ENCODE peak calls at places on chromosomes 11 and 22, in seven cellular contexts. R is kidney, S is Peyer's patch, M is body of pancreas, J is A549, H is mucosa of descending colon, Z is esophagus muscularis mucosa. W is an unnamed sample.

GRCh38 chr22:39437836-39438704 is 18.7 kb upstream of the MGAT3 start:
- DNase-seq in S (no peak), R (no peak), M (no peak), H (no peak), Z (no peak), J (no peak), W (no peak)

GRCh38 chr11:69337211-69337721 is 43.3 kb downstream of the MYEOV start:
- DNase-seq in S (peak; percentile 10), H (peak; percentile 54), M (peak; percentile 88), Z (no peak), J (no peak), R (no peak), W (peak; percentile 71)

GRCh38 chr22:42313804-42314581 is 43.5 kb upstream of the TCF20 start:
- DNase-seq in S (peak; percentile 22), R (no peak), J (peak; percentile 77), Z (no peak), M (peak; percentile 61), H (peak; percentile 87), W (no peak)

GRCh38 chr22:48950151-48950915 is 877.3 kb downstream of the BRD1 start:
- DNase-seq in M (no peak), S (peak; percentile 4), J (no peak), R (no peak), H (no peak), Z (peak; percentile 78), W (peak; percentile 30)

GRCh38 chr11:19756675-19757475 is 44.2 kb downstream of the NAV2 start:
- DNase-seq in Z (no peak), J (no peak), R (no peak), M (no peak), S (no peak), H (no peak), W (no peak)

GRCh38 chr11:83061883-83062282 is 9.8 kb downstream of the RAB30 start:
- DNase-seq in R (no peak), Z (no peak), S (no peak), H (no peak), J (no peak), M (no peak), W (no peak)

GRCh38 chr11:15603208-15603607 is 488.5 kb downstream of the INSC start:
- DNase-seq in S (no peak), R (no peak), H (no peak), M (no peak), Z (no peak), J (no peak), W (no peak)

GRCh38 chr22:47196493-47196849 is 434.0 kb downstream of the TBC1D22A start:
- DNase-seq in S (peak; percentile 5), M (no peak), H (no peak), R (no peak), Z (no peak), J (no peak), W (no peak)

GRCh38 chr11:11871991-11872401 is 30.2 kb downstream of the USP47 start:
- DNase-seq in R (no peak), Z (no peak), M (no peak), S (no peak), J (no peak), H (no peak), W (no peak)

GRCh38 chr22:27597703-27598444 is 203.7 kb downstream of the MN1 start:
- DNase-seq in H (no peak), Z (no peak), R (no peak), M (peak; percentile 27), S (no peak), J (peak; percentile 38), W (no peak)

GRCh38 chr11:118295834-118296454 is 8.6 kb upstream of the CD3E start:
- DNase-seq in H (no peak), M (peak; percentile 55), S (no peak), Z (no peak), R (no peak), J (no peak), W (no peak)

GRCh38 chr11:10623797-10624761 is 55.6 kb upstream of the LYVE1 start:
- DNase-seq in Z (no peak), S (no peak), M (peak; percentile 23), R (no peak), H (no peak), J (peak; percentile 57), W (peak; percentile 55)

GRCh38 chr11:40054631-40055030 is 1404.8 kb downstream of the LRRC4C start:
- DNase-seq in M (no peak), H (no peak), Z (no peak), R (peak; percentile 29), J (no peak), S (no peak), W (no peak)

GRCh38 chr22:17172172-17172833 is 13.2 kb upstream of the HDHD5 start:
- DNase-seq in H (peak; percentile 50), R (no peak), M (peak; percentile 14), S (no peak), Z (no peak), J (no peak), W (no peak)

GRCh38 chr11:11588243-11588642 is 33.6 kb downstream of the GALNT18 start:
- DNase-seq in M (no peak), H (no peak), Z (peak; percentile 37), R (no peak), J (no peak), S (no peak), W (no peak)

GRCh38 chr11:130721282-130721681 is 195.0 kb downstream of the SNX19 start:
- DNase-seq in Z (peak; percentile 70), J (no peak), M (no peak), R (no peak), H (no peak), S (no peak), W (no peak)

GRCh38 chr11:27611946-27612455 is 88.3 kb downstream of the BDNF start:
- DNase-seq in S (no peak), R (no peak), M (no peak), J (no peak), Z (no peak), H (no peak), W (no peak)

GRCh38 chr22:24066260-24066659 is 55.2 kb downstream of the CABIN1 start:
- DNase-seq in H (no peak), J (no peak), M (no peak), R (no peak), Z (no peak), S (no peak), W (no peak)

GRCh38 chr11:64677441-64678023 is 45.5 kb downstream of the NRXN2 start:
- DNase-seq in H (no peak), R (no peak), J (no peak), Z (no peak), M (no peak), S (no peak), W (no peak)

GRCh38 chr11:64674774-64675173 is 48.2 kb downstream of the NRXN2 start:
- DNase-seq in S (no peak), Z (no peak), H (no peak), J (no peak), R (no peak), M (no peak), W (no peak)

GRCh38 chr11:64673279-64673678 is 49.7 kb downstream of the NRXN2 start:
- DNase-seq in Z (no peak), S (no peak), H (no peak), M (no peak), J (no peak), R (no peak), W (no peak)

GRCh38 chr11:64676253-64676615 is 46.8 kb downstream of the NRXN2 start:
- DNase-seq in R (no peak), Z (no peak), M (no peak), S (no peak), H (no peak), J (no peak), W (no peak)

GRCh38 chr11:64675417-64676252 is 47.4 kb downstream of the NRXN2 start:
- DNase-seq in H (no peak), M (peak; percentile 69), R (peak; percentile 94), S (no peak), Z (no peak), J (peak; percentile 61), W (peak; percentile 48)
- H3K4me1 ChIP-seq in H (peaks cover 6% of the 10 kb centered on the region), M (peaks cover 7% of the 10 kb centered on the region), R (no peaks in the 10 kb centered on the region), S (peaks cover 10% of the 10 kb centered on the region), Z (peaks cover 10% of the 10 kb centered on the region), J (peaks cover 12% of the 10 kb centered on the region), W (peaks cover 9% of the 10 kb centered on the region)

GRCh38 chr22:30305519-30305905 is 16.2 kb upstream of the CASTOR1 start:
- DNase-seq in H (peak; percentile 71), R (peak; percentile 88), J (no peak), S (peak; percentile 85), M (peak; percentile 69), Z (no peak), W (no peak)
- H3K4me1 ChIP-seq in H (peaks cover 80% of the 10 kb centered on the region), R (peaks cover 66% of the 10 kb centered on the region), J (peaks cover 9% of the 10 kb centered on the region), S (peaks cover 67% of the 10 kb centered on the region), M (peaks cover 85% of the 10 kb centered on the region), Z (peaks cover 99% of the 10 kb centered on the region), W (peaks cover 12% of the 10 kb centered on the region)

DNA sequence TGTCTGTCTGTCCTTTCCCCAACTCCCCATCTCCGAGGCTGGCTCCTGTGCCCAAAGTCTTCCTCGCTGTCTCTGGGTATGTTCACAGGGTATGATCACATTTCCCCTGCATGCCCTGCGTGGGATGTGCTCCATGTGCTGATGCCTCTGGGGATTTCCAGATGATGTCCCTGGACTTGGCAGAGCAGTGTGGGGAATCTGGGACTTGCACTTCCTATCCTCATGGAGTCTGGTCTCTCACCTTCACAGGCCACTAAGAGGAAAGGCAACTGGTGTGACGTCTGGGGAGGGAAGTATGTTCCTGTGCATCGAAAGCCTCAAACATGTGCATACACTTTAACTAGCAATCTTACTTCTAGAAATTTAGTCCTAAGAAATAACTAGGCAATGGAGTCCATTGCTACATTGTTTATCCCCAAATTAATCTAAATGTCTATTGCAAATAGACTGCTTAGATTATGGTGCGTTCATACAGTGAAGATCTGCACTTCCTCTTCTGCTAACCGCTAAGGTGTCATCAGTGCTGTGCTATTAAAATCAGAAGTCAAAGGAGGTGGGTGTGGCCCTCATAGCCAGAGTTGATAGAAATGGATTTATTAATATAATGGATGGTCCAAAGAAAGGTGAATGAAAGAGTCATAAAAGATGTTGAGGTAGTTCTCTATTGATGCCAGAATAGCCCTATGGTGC is 20.8 kb downstream of the TIMP3 start:
- DNase-seq in S (no peak), H (no peak), Z (no peak), R (no peak), J (no peak), M (no peak), W (no peak)
- H3K4me1 ChIP-seq in S (no peaks in the 10 kb centered on the region), H (no peaks in the 10 kb centered on the region), Z (peaks cover 95% of the 10 kb centered on the region), R (peaks cover 27% of the 10 kb centered on the region), J (no peaks in the 10 kb centered on the region), M (no peaks in the 10 kb centered on the region), W (no peaks in the 10 kb centered on the region)

GRCh38 chr22:30289126-30289979 is at the start of gene CASTOR1:
- DNase-seq in J (peak; percentile 96), H (peak; percentile 98), Z (peak; percentile 100), M (peak; percentile 99), S (peak; percentile 94), R (peak; percentile 99), W (peak; percentile 92)

GRCh38 chr22:30288414-30289125 is 735 bp downstream of the CASTOR1 start:
- DNase-seq in S (no peak), H (peak; percentile 57), J (peak; percentile 25), Z (no peak), M (no peak), R (no peak), W (no peak)

GRCh38 chr22:30290318-30290678 is 993 bp upstream of the CASTOR1 start:
- DNase-seq in R (no peak), M (peak; percentile 21), Z (no peak), J (no peak), H (no peak), S (no peak), W (peak; percentile 18)

GRCh38 chr22:30290679-30291333 is 1.5 kb upstream of the CASTOR1 start:
- DNase-seq in R (peak; percentile 96), J (no peak), Z (peak; percentile 97), S (peak; percentile 38), M (peak; percentile 93), H (peak; percentile 67), W (peak; percentile 95)

DNA sequence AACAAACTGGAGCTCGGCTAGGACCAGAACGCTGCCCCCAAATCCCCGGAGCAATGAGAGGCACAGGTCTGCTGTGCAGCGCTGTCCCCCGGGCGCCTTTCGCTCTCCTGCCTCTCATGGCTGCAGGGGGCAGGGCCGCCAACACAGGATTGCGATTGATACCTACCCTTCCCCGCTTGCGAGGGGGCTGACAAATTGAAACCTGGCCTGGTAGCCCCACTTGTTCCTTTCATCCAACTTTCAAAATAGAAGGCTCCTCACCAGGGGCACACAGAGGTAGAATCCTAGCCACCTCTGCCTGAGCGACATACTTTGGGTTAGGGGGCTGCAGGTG is 642 bp upstream of the CASTOR1 start:
- DNase-seq in Z (no peak), H (no peak), M (no peak), J (no peak), R (no peak), S (no peak), W (no peak)
- H3K4me1 ChIP-seq in Z (peaks cover 41% of the 10 kb centered on the region), H (peaks cover 20% of the 10 kb centered on the region), M (peaks cover 38% of the 10 kb centered on the region), J (peaks cover 37% of the 10 kb centered on the region), R (peaks cover 33% of the 10 kb centered on the region), S (peaks cover 22% of the 10 kb centered on the region), W (peaks cover 34% of the 10 kb centered on the region)